ENCODE peak calls at places on chromosomes 11 and 22, in eight cellular contexts. J, C, R, I, L, Z, S and M are unnamed samples.

GRCh38 chr11:110491577-110492352 is 62.0 kb downstream of the FDX1 start:
- DNase-seq in J (no peak), C (no peak), R (no peak), I (no peak), L (no peak), Z (no peak), S (no peak), M (no peak)

GRCh38 chr22:32413715-32414114 is 1.7 kb upstream of the RTCB start:
- DNase-seq in J (no peak), C (no peak), R (no peak), I (no peak), L (peak), Z (peak), S (no peak), M (no peak)

GRCh38 chr11:123063396-123064267 is 1.7 kb upstream of the HSPA8 start:
- DNase-seq in J (no peak), C (no peak), R (peak), I (no peak), L (no peak), Z (peak), S (no peak), M (peak)

GRCh38 chr11:118126082-118126838 is 26.4 kb downstream of the SCN4B start:
- DNase-seq in J (no peak), C (no peak), R (no peak), I (no peak), L (no peak), Z (peak), S (no peak), M (no peak)

GRCh38 chr11:69630009-69630870 is 10.7 kb upstream of the CCND1 start:
- DNase-seq in J (no peak), C (no peak), R (no peak), I (no peak), L (no peak), Z (peak), S (no peak), M (no peak)

GRCh38 chr11:70135142-70136132 is 57.3 kb downstream of the ANO1 start:
- DNase-seq in J (peak), C (no peak), R (no peak), I (no peak), L (no peak), Z (no peak), S (no peak), M (no peak)

GRCh38 chr11:59224419-59224928 is 11.7 kb upstream of the MPEG1 start:
- DNase-seq in J (no peak), C (no peak), R (no peak), I (no peak), L (no peak), Z (no peak), S (no peak), M (peak)

GRCh38 chr11:118923721-118924587 is 1.8 kb downstream of the BCL9L start:
- DNase-seq in J (no peak), C (no peak), R (peak), I (no peak), L (no peak), Z (no peak), S (peak), M (no peak)

GRCh38 chr22:22770280-22770871 is 117.2 kb upstream of the IGLL5 start:
- DNase-seq in J (peak), C (no peak), R (peak), I (no peak), L (peak), Z (peak), S (peak), M (no peak)

GRCh38 chr11:116716617-116717016 is 56.2 kb downstream of the BUD13 start:
- DNase-seq in J (no peak), C (no peak), R (no peak), I (no peak), L (no peak), Z (no peak), S (peak), M (no peak)

GRCh38 chr22:27107824-27108223 is 450.4 kb downstream of the MIAT start:
- DNase-seq in J (peak), C (no peak), R (peak), I (peak), L (peak), Z (peak), S (peak), M (peak)

GRCh38 chr11:108025387-108026080 is 16.8 kb downstream of the CUL5 start:
- DNase-seq in J (no peak), C (peak), R (no peak), I (no peak), L (no peak), Z (no peak), S (no peak), M (no peak)

GRCh38 chr22:49658902-49659280 is 168.8 kb downstream of the BRD1 start:
- DNase-seq in J (no peak), C (no peak), R (no peak), I (no peak), L (no peak), Z (no peak), S (peak), M (no peak)

GRCh38 chr11:2825886-2826678 is 59.5 kb downstream of the CDKN1C start:
- DNase-seq in J (peak), C (no peak), R (peak), I (peak), L (peak), Z (peak), S (no peak), M (peak)

GRCh38 chr11:12285811-12286222 is 91.6 kb upstream of the PARVA start:
- DNase-seq in J (no peak), C (no peak), R (no peak), I (no peak), L (no peak), Z (no peak), S (no peak), M (no peak)

GRCh38 chr11:63710476-63711217 is 29.3 kb downstream of the RTN3 start:
- DNase-seq in J (no peak), C (no peak), R (no peak), I (no peak), L (no peak), Z (no peak), S (no peak), M (no peak)

GRCh38 chr22:42595434-42595833 is 19.2 kb downstream of the POLDIP3 start:
- DNase-seq in J (no peak), C (no peak), R (no peak), I (no peak), L (no peak), Z (no peak), S (no peak), M (no peak)

GRCh38 chr11:35061516-35062440 is 77.2 kb upstream of the CD44 start:
- DNase-seq in J (no peak), C (no peak), R (no peak), I (no peak), L (no peak), Z (no peak), S (no peak), M (no peak)

GRCh38 chr11:43316451-43316850 is 4.7 kb downstream of the API5 start:
- DNase-seq in J (no peak), C (no peak), R (no peak), I (no peak), L (no peak), Z (peak), S (no peak), M (no peak)

GRCh38 chr11:70397336-70397982 is 870 bp upstream of the CTTN start:
- DNase-seq in J (peak), C (no peak), R (peak), I (no peak), L (no peak), Z (peak), S (no peak), M (peak)

GRCh38 chr11:112265659-112266409 is 5.2 kb upstream of the PLET1 start:
- DNase-seq in J (peak), C (no peak), R (no peak), I (no peak), L (no peak), Z (no peak), S (no peak), M (no peak)

GRCh38 chr11:68978626-68978930 is 2.2 kb downstream of the MRGPRD start:
- DNase-seq in J (no peak), C (no peak), R (no peak), I (no peak), L (no peak), Z (no peak), S (no peak), M (no peak)

GRCh38 chr11:126359431-126360048 is 4.1 kb downstream of the ST3GAL4 start:
- DNase-seq in J (peak), C (no peak), R (peak), I (peak), L (no peak), Z (peak), S (no peak), M (peak)

GRCh38 chr11:121458551-121458950 is 5.8 kb upstream of the SORL1-AS1 start:
- DNase-seq in J (no peak), C (no peak), R (no peak), I (no peak), L (no peak), Z (no peak), S (no peak), M (no peak)
- H3K4me3 ChIP-seq in J (no peak), C (peak), R (no peak), I (no peak), L (no peak), Z (no peak), S (no peak), M (no peak)

DNA sequence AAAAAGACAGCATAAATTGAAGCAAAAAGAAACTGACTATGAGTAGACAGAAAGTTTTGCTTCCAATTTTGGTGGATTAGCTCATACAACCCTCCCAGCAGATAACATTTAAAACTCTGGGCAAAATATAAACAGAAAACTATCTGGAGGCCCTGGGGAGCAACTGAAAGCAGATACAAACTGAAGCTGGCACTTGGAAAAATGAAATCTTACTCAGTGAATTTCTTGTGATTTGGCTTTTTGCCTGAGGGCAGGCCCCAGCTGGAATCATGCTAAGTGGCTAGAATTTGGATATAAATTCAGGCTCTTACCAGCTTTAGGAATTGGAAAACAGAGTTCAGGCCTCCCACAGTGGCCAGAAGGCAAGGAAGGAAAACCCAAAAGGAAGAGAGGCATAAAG is 85.8 kb downstream of the EFCAB6 start:
- DNase-seq in J (peak), C (no peak), R (no peak), I (no peak), L (no peak), Z (no peak), S (no peak), M (no peak)
- TF ChIP-seq POLR2A in J (no peak), C (no peak), R (no peak), I (no peak), L (no peak), Z (no peak), S (no peak), M (no peak)

GRCh38 chr22:36238348-36239149 is 778 bp downstream of the APOL2 start:
- DNase-seq in J (no peak), C (no peak), R (peak), I (no peak), L (no peak), Z (peak), S (no peak), M (peak)

GRCh38 chr22:36235585-36235984 is 3.7 kb downstream of the APOL2 start:
- DNase-seq in J (no peak), C (no peak), R (no peak), I (no peak), L (no peak), Z (no peak), S (no peak), M (no peak)

GRCh38 chr22:36237462-36238347 is 1.6 kb downstream of the APOL2 start:
- DNase-seq in J (no peak), C (no peak), R (no peak), I (no peak), L (no peak), Z (no peak), S (no peak), M (no peak)

GRCh38 chr22:36234919-36235318 is 4.4 kb downstream of the APOL2 start:
- DNase-seq in J (no peak), C (no peak), R (no peak), I (no peak), L (no peak), Z (no peak), S (no peak), M (no peak)

DNA sequence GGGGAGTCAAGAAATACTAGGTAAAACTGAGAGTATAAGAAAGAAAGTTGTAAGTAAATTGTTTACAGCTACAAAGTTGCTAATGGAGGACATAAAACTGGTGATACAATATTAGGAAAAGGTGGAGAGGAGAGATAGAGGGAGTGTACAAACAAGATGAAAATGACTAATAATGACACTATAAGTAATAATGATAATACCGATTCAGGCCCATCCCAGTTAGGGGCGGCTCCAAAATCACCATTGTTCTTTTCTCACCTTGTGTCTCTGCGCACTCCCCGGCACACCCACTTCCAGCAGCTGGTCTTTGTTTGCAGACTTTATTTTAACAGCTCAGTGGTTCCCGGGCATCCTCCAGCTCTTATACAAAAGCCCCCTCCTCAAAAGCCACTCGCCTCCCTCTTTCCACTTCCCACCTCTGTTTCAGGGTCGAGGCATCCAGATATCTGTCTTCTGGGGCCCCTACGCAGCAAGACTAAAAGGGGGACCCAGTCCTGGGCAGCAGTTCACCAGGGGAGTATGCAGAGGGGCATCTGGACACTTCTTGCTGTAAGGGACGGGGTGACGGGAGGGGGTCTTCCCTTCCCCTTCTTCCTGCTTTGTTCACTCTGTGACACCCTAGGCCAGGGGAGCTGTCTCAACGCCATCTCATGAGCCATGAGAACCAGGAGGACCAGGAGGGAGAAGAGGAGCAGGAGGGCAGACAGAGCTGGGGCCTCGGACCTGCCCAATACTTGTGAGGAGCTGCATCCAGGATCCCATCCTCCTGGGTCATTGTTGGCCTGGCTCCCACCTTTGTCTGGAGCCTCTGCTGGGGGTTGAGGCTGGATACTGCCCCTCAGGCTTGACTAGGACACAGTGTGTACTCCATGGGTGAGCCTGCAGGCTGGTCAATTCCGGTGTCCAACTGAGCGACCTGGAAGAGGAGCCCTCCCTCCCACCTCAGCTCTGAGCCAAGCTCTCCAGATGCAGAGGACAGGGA is 2.7 kb downstream of the APOL2 start:
- DNase-seq in J (no peak), C (no peak), R (no peak), I (no peak), L (no peak), Z (no peak), S (no peak), M (no peak)
- H3K4me3 ChIP-seq in J (peak), C (peak), R (no peak), I (peak), L (no peak), Z (no peak), S (no peak), M (no peak)

DNA sequence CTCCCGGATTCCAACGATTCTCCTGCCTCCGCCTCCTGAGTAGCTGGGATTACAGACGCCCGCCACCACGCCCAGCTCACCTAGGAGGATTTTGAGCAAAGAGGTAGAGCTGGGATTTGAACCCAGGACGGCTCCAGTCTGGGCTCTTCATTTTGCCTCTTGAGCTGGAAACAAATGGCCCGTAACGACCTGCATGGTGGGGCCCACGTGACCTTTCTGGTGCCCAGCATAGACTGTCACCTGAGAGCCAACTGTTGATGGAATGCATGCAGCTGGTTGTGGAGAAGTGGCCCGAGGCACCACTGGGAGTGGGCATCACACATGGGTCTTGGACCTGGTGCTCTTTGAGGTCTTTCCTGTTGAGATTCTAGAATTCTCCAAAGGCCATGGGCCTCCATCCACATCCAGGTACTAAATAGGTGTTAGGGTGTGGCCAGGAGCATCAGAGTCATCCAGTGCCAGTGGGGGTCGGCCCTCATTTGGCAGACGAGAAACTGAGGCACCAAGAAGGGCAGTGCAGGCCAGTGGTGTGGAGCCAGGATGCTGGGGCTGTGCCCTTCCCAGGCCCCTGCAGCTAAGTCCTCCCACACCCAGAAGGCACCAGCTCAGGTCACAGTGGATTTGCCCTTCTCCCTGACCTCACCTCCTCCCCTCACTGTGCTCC is 3.9 kb downstream of the ATF4 start:
- DNase-seq in J (no peak), C (no peak), R (no peak), I (no peak), L (no peak), Z (no peak), S (no peak), M (no peak)
- TF ChIP-seq POLR2A in J (no peak), C (peak), R (no peak), I (no peak), L (no peak), Z (no peak), S (no peak), M (no peak)

DNA sequence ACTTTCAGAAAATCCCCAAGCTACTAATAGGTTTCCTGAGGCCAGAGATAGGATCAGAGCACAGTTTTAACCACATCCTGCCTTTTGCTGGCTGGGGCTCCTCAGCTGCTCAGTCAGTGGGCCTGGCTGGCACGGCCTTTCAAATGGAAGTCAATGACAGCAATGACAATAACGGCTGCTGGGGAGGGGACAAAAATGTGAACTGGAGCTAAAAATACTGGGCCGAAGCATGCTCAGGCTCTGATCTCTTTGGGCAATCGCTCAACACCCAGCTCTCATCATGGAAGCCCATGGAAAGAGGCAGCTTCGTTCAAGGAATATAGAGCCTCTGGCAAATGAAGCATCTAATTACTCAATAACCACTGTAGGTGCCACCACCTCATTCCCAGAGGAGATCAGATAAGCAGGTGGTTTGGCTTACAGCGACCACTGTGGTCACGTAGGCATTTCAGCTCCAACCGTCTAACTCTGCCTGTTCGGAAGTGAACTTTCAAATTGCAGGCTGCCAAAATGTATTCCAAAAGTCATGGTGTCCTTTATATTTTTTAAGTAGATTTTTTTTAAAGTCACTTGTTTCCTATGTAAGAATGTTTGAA is 14.3 kb downstream of the WT1 start:
- DNase-seq in J (no peak), C (peak), R (no peak), I (peak), L (no peak), Z (peak), S (no peak), M (no peak)
- H3K4me3 ChIP-seq in J (no peak), C (no peak), R (no peak), I (no peak), L (no peak), Z (peak), S (no peak), M (no peak)